ENCODE peak calls at places on chromosome 21, in eight cellular contexts. L is globus pallidus; P is suprapubic skin; J is DMS153; N is SK-MEL-5; Z is NCI-H1092 treated with DMSO at 0.1 percent for 48 hours; D is activated effector memory CD4-positive, alpha-beta T cell treated with Interleukin-2 at 50 U/mL for 16 hours; V is HL-60. Q is an unnamed sample.

GRCh38 chr21:44761011-44761729 is 40.5 kb downstream of the UBE2G2 start:
- DNase-seq in L (no peak), P (no peak), J (no peak), N (no peak), Z (no peak), D (no peak), V (no peak), Q (no peak)

GRCh38 chr21:27813750-27814149 is 846.9 kb upstream of the ADAMTS5 start:
- DNase-seq in L (peak), P (no peak), J (no peak), N (peak), Z (no peak), D (no peak), V (no peak), Q (no peak)

GRCh38 chr21:41610042-41610839 is 102.3 kb upstream of the TMPRSS2 start:
- DNase-seq in L (peak), P (peak), J (no peak), N (peak), Z (peak), D (no peak), V (peak), Q (no peak)

GRCh38 chr21:31509108-31510017 is 150.1 kb upstream of the SOD1 start:
- DNase-seq in L (no peak), P (no peak), J (peak), N (peak), Z (no peak), D (peak), V (peak), Q (no peak)

GRCh38 chr21:34054259-34054658 is 19.1 kb upstream of the MRPS6 start:
- DNase-seq in L (no peak), P (no peak), J (peak), N (no peak), Z (no peak), D (no peak), V (no peak), Q (no peak)

GRCh38 chr21:33266784-33267135 is 593 bp downstream of the IL10RB start:
- DNase-seq in L (no peak), P (no peak), J (no peak), N (no peak), Z (no peak), D (peak), V (no peak), Q (no peak)

GRCh38 chr21:29523646-29524045 is 224.9 kb downstream of the BACH1 start:
- DNase-seq in L (no peak), P (no peak), J (no peak), N (no peak), Z (no peak), D (no peak), V (no peak), Q (no peak)

GRCh38 chr21:16302851-16303282 is 573.1 kb downstream of the USP25 start:
- DNase-seq in L (peak), P (no peak), J (no peak), N (peak), Z (no peak), D (no peak), V (no peak), Q (no peak)

GRCh38 chr21:45617021-45617930 is 26.2 kb upstream of the PCBP3 start:
- DNase-seq in L (no peak), P (no peak), J (no peak), N (no peak), Z (no peak), D (no peak), V (no peak), Q (no peak)

GRCh38 chr21:40714516-40714915 is 132.4 kb downstream of the DSCAM start:
- DNase-seq in L (no peak), P (no peak), J (no peak), N (no peak), Z (no peak), D (no peak), V (no peak), Q (no peak)

GRCh38 chr21:37711294-37711844 is 204.9 kb downstream of the KCNJ6 start:
- DNase-seq in L (no peak), P (no peak), J (no peak), N (no peak), Z (peak), D (no peak), V (no peak), Q (no peak)

GRCh38 chr21:15730484-15731242 is 881 bp downstream of the USP25 start:
- DNase-seq in L (peak), P (peak), J (no peak), N (no peak), Z (peak), D (no peak), V (peak), Q (no peak)

GRCh38 chr21:43284700-43285099 is 115.9 kb downstream of the CRYAA start:
- DNase-seq in L (no peak), P (no peak), J (no peak), N (no peak), Z (no peak), D (no peak), V (no peak), Q (no peak)

GRCh38 chr21:31586118-31586517 is 73.4 kb upstream of the SOD1 start:
- DNase-seq in L (no peak), P (no peak), J (no peak), N (no peak), Z (no peak), D (no peak), V (no peak), Q (no peak)

GRCh38 chr21:41289431-41289830 is 27.2 kb upstream of the FAM3B start:
- DNase-seq in L (no peak), P (no peak), J (no peak), N (no peak), Z (no peak), D (no peak), V (no peak), Q (no peak)

GRCh38 chr21:34017127-34017961 is 56.0 kb upstream of the MRPS6 start:
- DNase-seq in L (no peak), P (no peak), J (no peak), N (no peak), Z (no peak), D (no peak), V (no peak), Q (no peak)

GRCh38 chr21:38920631-38921398 is 115.1 kb downstream of the ETS2 start:
- DNase-seq in L (no peak), P (no peak), J (no peak), N (no peak), Z (no peak), D (no peak), V (no peak), Q (no peak)

GRCh38 chr21:36709030-36709867 is 10.3 kb downstream of the SIM2 start:
- DNase-seq in L (no peak), P (no peak), J (no peak), N (no peak), Z (no peak), D (no peak), V (no peak), Q (no peak)

GRCh38 chr21:40053007-40053406 is 185.8 kb downstream of the PCP4 start:
- DNase-seq in L (peak), P (peak), J (peak), N (no peak), Z (peak), D (no peak), V (no peak), Q (no peak)

GRCh38 chr21:15441060-15441493 is 288.7 kb upstream of the USP25 start:
- DNase-seq in L (no peak), P (no peak), J (no peak), N (peak), Z (no peak), D (no peak), V (no peak), Q (no peak)

GRCh38 chr21:46099476-46099875 is 1.6 kb downstream of the COL6A2 start:
- DNase-seq in L (no peak), P (peak), J (no peak), N (no peak), Z (no peak), D (no peak), V (no peak), Q (no peak)

GRCh38 chr21:41668686-41669532 is 97.9 kb downstream of the RIPK4 start:
- DNase-seq in L (no peak), P (peak), J (no peak), N (no peak), Z (no peak), D (no peak), V (no peak), Q (no peak)

GRCh38 chr21:16195476-16195875 is 465.7 kb downstream of the USP25 start:
- DNase-seq in L (peak), P (no peak), J (no peak), N (peak), Z (no peak), D (no peak), V (peak), Q (no peak)

GRCh38 chr21:30434033-30434631 is 4.1 kb downstream of the KRTAP13-4 start:
- DNase-seq in L (peak), P (no peak), J (no peak), N (peak), Z (peak), D (no peak), V (peak), Q (no peak)

GRCh38 chr21:38984982-38985422 is 179.3 kb downstream of the ETS2 start:
- DNase-seq in L (no peak), P (no peak), J (no peak), N (no peak), Z (peak), D (no peak), V (peak), Q (no peak)

Q was measured in SIG-M5.